ENCODE peak calls at places on chromosomes 11 and 22, in ten cellular contexts. J is breast epithelium, L is RWPE1, A is heart right ventricle, X is Panc1, B is fibroblast of lung, E is HL-60, K is PC-3, Q is colonic mucosa, T is right lobe of liver. N is an unnamed sample.

GRCh38 chr11:73623651-73624050 is 22.7 kb upstream of the PLEKHB1 start:
- DNase-seq in L (no peak), X (no peak), Q (no peak), T (no peak), A (no peak), E (no peak), K (no peak), B (no peak), J (no peak), N (no peak)

GRCh38 chr11:73652046-73652730 is 5.8 kb downstream of the PLEKHB1 start:
- DNase-seq in T (no peak), E (no peak), A (peak; percentile 36), Q (peak; percentile 29), B (no peak), X (no peak), J (peak; percentile 63), L (no peak), K (peak; percentile 13), N (no peak)

GRCh38 chr11:6258141-6258540 is 1.5 kb upstream of the CCKBR start:
- DNase-seq in Q (no peak), T (no peak), X (no peak), E (no peak), L (no peak), J (no peak), A (no peak), B (no peak), K (no peak), N (no peak)

GRCh38 chr11:110463153-110463552 is 33.4 kb downstream of the FDX1 start:
- DNase-seq in L (no peak), Q (peak; percentile 46), B (peak; percentile 56), A (peak; percentile 14), X (no peak), J (no peak), E (peak; percentile 15), T (no peak), K (peak; percentile 51), N (no peak)

GRCh38 chr11:84714316-84714780 is 912.8 kb downstream of the DLG2 start:
- DNase-seq in E (peak; percentile 1), A (peak; percentile 34), J (no peak), T (peak; percentile 49), B (peak; percentile 41), K (peak; percentile 83), L (peak; percentile 15), X (peak; percentile 2), Q (peak; percentile 76), N (peak; percentile 40)

GRCh38 chr11:119722281-119722794 is 6.7 kb downstream of the NECTIN1 start:
- DNase-seq in A (no peak), E (no peak), J (no peak), Q (peak; percentile 55), L (no peak), T (peak; percentile 53), X (no peak), B (no peak), K (no peak), N (no peak)

GRCh38 chr11:47431356-47432083 is 5.3 kb upstream of the PSMC3 start:
- DNase-seq in A (no peak), L (no peak), E (no peak), X (no peak), T (peak; percentile 85), Q (no peak), K (no peak), J (no peak), B (no peak), N (no peak)

GRCh38 chr11:76524919-76525318 is 80.1 kb downstream of the EMSY start:
- DNase-seq in T (no peak), J (no peak), K (peak; percentile 98), B (peak; percentile 70), A (peak; percentile 48), E (no peak), L (peak; percentile 13), Q (peak; percentile 56), X (no peak), N (no peak)

GRCh38 chr22:29039148-29039547 is 22.5 kb downstream of the C22orf31 start:
- DNase-seq in J (no peak), K (no peak), L (no peak), Q (no peak), B (no peak), E (no peak), A (no peak), T (no peak), X (no peak), N (no peak)

GRCh38 chr11:117186431-117186761 is 7.9 kb downstream of the SIDT2 start:
- DNase-seq in L (no peak), X (no peak), E (no peak), K (no peak), T (peak; percentile 23), Q (peak; percentile 18), A (no peak), J (peak; percentile 31), B (no peak), N (no peak)

GRCh38 chr22:46754110-46754799 is 8.2 kb upstream of the TBC1D22A start:
- DNase-seq in J (peak; percentile 82), L (peak; percentile 91), Q (peak; percentile 94), X (peak; percentile 78), E (peak; percentile 60), K (peak; percentile 91), T (peak; percentile 91), B (peak; percentile 98), A (peak; percentile 96), N (peak; percentile 92)

GRCh38 chr11:24513837-24514594 is 17.2 kb downstream of the LUZP2 start:
- DNase-seq in B (peak; percentile 16), E (no peak), T (no peak), J (no peak), K (peak; percentile 58), Q (no peak), X (no peak), A (no peak), L (no peak), N (no peak)

GRCh38 chr11:24511518-24511917 is 14.7 kb downstream of the LUZP2 start:
- DNase-seq in X (no peak), Q (no peak), T (no peak), K (peak; percentile 63), L (peak; percentile 1), E (no peak), J (no peak), A (no peak), B (peak; percentile 17), N (peak; percentile 44)

DNA sequence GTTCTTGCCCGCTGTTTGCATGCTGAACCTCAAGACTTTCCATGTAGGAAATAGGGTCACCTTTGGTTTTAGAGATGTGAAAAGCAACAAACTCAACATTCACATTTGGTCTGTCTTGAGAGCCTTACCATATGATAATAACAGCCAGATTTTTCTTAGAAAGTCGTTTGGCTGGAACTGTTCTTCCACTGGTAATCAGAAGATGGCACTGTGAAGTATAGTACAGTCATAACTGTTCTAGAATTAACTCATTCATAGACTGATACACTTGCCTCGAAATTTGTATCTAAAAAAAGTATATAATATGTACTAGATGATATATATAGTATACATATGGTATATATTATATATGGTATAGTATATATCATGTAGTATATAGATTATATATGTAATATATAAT is 12.3 kb downstream of the LUZP2 start:
- DNase-seq in Q (no peak), A (no peak), T (no peak), X (no peak), K (peak; percentile 44), E (no peak), B (peak; percentile 17), L (peak; percentile 1), J (no peak), N (no peak)
- TF ChIP-seq CTCF in Q (no peak), A (no peak), T (no peak), X (peak; percentile 22), K (peak; percentile 55), E (no peak), B (peak; percentile 46), L (no peak), J (no peak), N (peak; percentile 60)

GRCh38 chr11:126348806-126349582 is 6.5 kb upstream of the ST3GAL4 start:
- DNase-seq in Q (no peak), X (no peak), K (no peak), A (no peak), J (no peak), L (no peak), T (peak; percentile 45), B (peak; percentile 43), E (no peak), N (peak; percentile 29)
- H3K27ac ChIP-seq in Q (peak overlapping the region; percentile 24), X (no peak overlapping the region), K (no peak overlapping the region), A (peak overlapping the region; percentile 69), J (peak overlapping the region; percentile 2), L (peak overlapping the region; percentile 36), T (no peak overlapping the region), B (peak overlapping the region; percentile 60), E (peak overlapping the region; percentile 22), N (no peak overlapping the region)

GRCh38 chr22:24424901-24425775 is 2.3 kb upstream of the ADORA2A start:
- DNase-seq in E (no peak), X (no peak), A (no peak), T (no peak), K (no peak), L (no peak), J (no peak), B (no peak), Q (no peak), N (no peak)

GRCh38 chr22:24421428-24421931 is 5.9 kb upstream of the ADORA2A start:
- DNase-seq in E (no peak), A (no peak), J (no peak), X (no peak), B (no peak), K (peak; percentile 14), T (no peak), Q (no peak), L (no peak), N (no peak)

GRCh38 chr22:24422078-24422665 is 5.2 kb upstream of the ADORA2A start:
- DNase-seq in J (no peak), L (no peak), T (no peak), B (no peak), K (no peak), Q (no peak), X (no peak), E (no peak), A (peak; percentile 53), N (no peak)

GRCh38 chr22:24424001-24424900 is 3.1 kb upstream of the ADORA2A start:
- DNase-seq in X (no peak), B (no peak), K (no peak), J (no peak), T (no peak), L (no peak), A (no peak), Q (no peak), E (peak; percentile 44), N (no peak)

DNA sequence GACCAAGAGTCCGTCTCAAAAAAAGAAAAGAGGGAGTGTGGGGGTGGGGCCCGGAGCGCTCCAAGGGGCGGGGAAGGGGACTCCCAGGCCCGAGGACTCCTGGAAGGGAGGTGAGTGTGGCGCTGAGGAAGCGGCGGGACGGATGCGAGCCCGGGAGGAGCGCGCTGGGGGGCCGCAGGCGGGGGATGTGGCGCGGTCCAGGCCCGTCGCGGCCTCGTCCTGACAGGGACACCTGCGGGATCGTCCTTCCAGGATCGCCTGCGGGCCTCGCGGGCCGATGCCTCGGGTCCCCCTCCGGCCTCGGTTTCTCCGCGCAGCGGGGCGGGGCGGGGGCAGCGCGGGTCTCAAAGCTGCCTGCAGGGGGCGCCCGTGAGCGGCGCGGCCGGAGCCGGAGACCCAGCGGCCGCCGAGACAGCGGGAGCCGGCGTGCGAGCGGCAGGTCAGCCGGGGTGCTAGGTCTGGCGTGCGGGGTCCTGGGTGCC is 3.8 kb upstream of the ADORA2A start:
- DNase-seq in K (peak; percentile 34), J (peak; percentile 64), E (peak; percentile 50), L (peak; percentile 43), A (peak; percentile 60), Q (peak; percentile 60), T (no peak), B (no peak), X (no peak), N (no peak)
- TF ChIP-seq CTCF in K (peak; percentile 63), J (peak; percentile 84), E (peak; percentile 18), L (peak; percentile 90), A (peak; percentile 82), Q (peak; percentile 88), T (peak; percentile 92), B (peak; percentile 20), X (peak; percentile 96), N (peak; percentile 85)

GRCh38 chr11:65370659-65371049 is 11.8 kb downstream of the SLC25A45 start:
- DNase-seq in B (no peak), J (no peak), L (no peak), E (no peak), T (no peak), A (no peak), K (no peak), X (no peak), Q (no peak), N (no peak)
- H3K27ac ChIP-seq in B (peak overlapping the region; percentile 37), J (no peak overlapping the region), L (peak overlapping the region; percentile 66), E (no peak overlapping the region), T (peak overlapping the region; percentile 64), A (peak overlapping the region; percentile 84), K (peak overlapping the region; percentile 97), X (no peak overlapping the region), Q (no peak overlapping the region), N (no peak overlapping the region)

N was measured in foreskin keratinocyte.